ENCODE peak calls at places on chromosomes 12 and 14, in five cellular contexts. V is stimulated activated CD4-positive, alpha-beta T cell treated with anti-CD3 and anti-CD28 coated beads, Interleukin-4, amount 100 ng/mL, for 24 hours; L is NCI-H2029; G is sciatic nerve; D is fibroblast of the aortic adventitia. P is an unnamed sample.

GRCh38 chr14:105093426-105094192 is 28.4 kb upstream of the GPR132 start:
- DNase-seq in G (peak), D (peak), L (no peak), V (peak), P (peak)

GRCh38 chr14:102917469-102918211 is 4.8 kb upstream of the AMN start:
- DNase-seq in G (peak), D (peak), L (no peak), V (peak), P (peak)

GRCh38 chr14:91215381-91215780 is 29.1 kb downstream of the GPR68 start:
- DNase-seq in G (no peak), V (no peak), L (no peak), D (no peak), P (no peak)

GRCh38 chr14:44700184-44700583 is 193.1 kb upstream of the FSCB start:
- DNase-seq in V (no peak), L (no peak), G (no peak), D (peak), P (peak)

GRCh38 chr12:1803736-1804135 is 16.6 kb upstream of the LRTM2 start:
- DNase-seq in D (no peak), L (no peak), G (peak), V (no peak), P (no peak)

GRCh38 chr14:54002653-54003052 is 46.0 kb upstream of the BMP4 start:
- DNase-seq in D (peak), G (no peak), L (no peak), V (no peak), P (peak)

GRCh38 chr12:1593232-1594044 is 943 bp downstream of the FBXL14 start:
- DNase-seq in L (peak), G (peak), D (no peak), V (peak), P (peak)

GRCh38 chr12:97968641-97969171 is 506.1 kb downstream of the RMST start:
- DNase-seq in D (no peak), V (no peak), L (no peak), G (no peak), P (no peak)

GRCh38 chr12:118307069-118307954 is 65.4 kb downstream of the TAOK3 start:
- DNase-seq in D (peak), V (peak), L (no peak), G (no peak), P (peak)

GRCh38 chr12:3685813-3686212 is 67.1 kb downstream of the CRACR2A start:
- DNase-seq in G (no peak), D (no peak), L (no peak), V (no peak), P (no peak)

GRCh38 chr14:104694475-104694950 is 5.1 kb downstream of the INF2 start:
- DNase-seq in L (no peak), G (no peak), D (no peak), V (no peak), P (no peak)

GRCh38 chr14:105144666-105145380 is 23.8 kb downstream of the JAG2 start:
- DNase-seq in G (no peak), V (no peak), L (no peak), D (no peak), P (no peak)

GRCh38 chr12:97748298-97748697 is 285.7 kb downstream of the RMST start:
- DNase-seq in V (no peak), L (peak), D (no peak), G (no peak), P (no peak)

GRCh38 chr12:72035625-72036024 is 97.0 kb downstream of the TPH2 start:
- DNase-seq in V (no peak), D (no peak), L (no peak), G (no peak), P (no peak)

GRCh38 chr12:62673027-62673815 is 206.6 kb downstream of the MON2 start:
- DNase-seq in V (no peak), D (no peak), G (no peak), L (no peak), P (no peak)

GRCh38 chr12:74337951-74338350 is 199.7 kb upstream of the ATXN7L3B start:
- DNase-seq in G (no peak), L (no peak), V (no peak), D (peak), P (peak)

GRCh38 chr12:68189766-68190700 is 30.5 kb upstream of the IFNG start:
- DNase-seq in D (peak), L (no peak), G (no peak), V (peak), P (peak)

GRCh38 chr14:53956427-53957201 is at the start of gene BMP4:
- DNase-seq in L (no peak), V (no peak), G (peak), D (peak), P (peak)

GRCh38 chr14:99566390-99567354 is 37.3 kb downstream of the CCDC85C start:
- DNase-seq in V (no peak), L (no peak), G (no peak), D (no peak), P (no peak)

GRCh38 chr12:25256826-25257225 is 6.1 kb upstream of the KRAS start:
- DNase-seq in L (no peak), V (no peak), D (no peak), G (no peak), P (no peak)

GRCh38 chr12:120090211-120090610 is 26.3 kb downstream of the RAB35 start:
- DNase-seq in D (no peak), L (no peak), V (no peak), G (no peak), P (no peak)

GRCh38 chr14:53962954-53963490 is 6.4 kb upstream of the BMP4 start:
- DNase-seq in G (no peak), D (no peak), L (no peak), V (no peak), P (no peak)

GRCh38 chr12:118206107-118206412 is 70.1 kb downstream of the PEBP1 start:
- DNase-seq in L (no peak), D (no peak), V (no peak), G (no peak), P (no peak)

GRCh38 chr14:30403791-30404190 is 155.2 kb upstream of the G2E3 start:
- DNase-seq in G (no peak), D (no peak), V (no peak), L (no peak), P (no peak)

GRCh38 chr12:114092981-114093380 is 126.9 kb upstream of the RBM19 start:
- DNase-seq in D (no peak), L (no peak), G (no peak), V (no peak), P (no peak)

GRCh38 chr14:75264036-75264435 is 14.6 kb upstream of the FOS start:
- DNase-seq in L (no peak), V (no peak), D (no peak), G (no peak), P (no peak)

GRCh38 chr14:89417469-89418225 is 614 bp upstream of the FOXN3 start:
- DNase-seq in L (no peak), V (peak), D (peak), G (peak), P (peak)

GRCh38 chr12:4852911-4853310 is 56.8 kb upstream of the KCNA1 start:
- DNase-seq in G (no peak), L (no peak), V (no peak), D (no peak), P (no peak)

GRCh38 chr14:49986344-49987014 is 93.6 kb downstream of the ARF6 start:
- DNase-seq in D (peak), L (no peak), G (no peak), V (no peak), P (peak)

GRCh38 chr12:76018111-76018510 is 13.5 kb downstream of the PHLDA1 start:
- DNase-seq in L (no peak), G (no peak), D (peak), V (no peak), P (peak)

GRCh38 chr14:103443106-103443505 is 57.9 kb downstream of the MARK3 start:
- DNase-seq in D (no peak), V (no peak), G (no peak), L (no peak), P (no peak)

GRCh38 chr14:68506021-68506644 is 286.7 kb downstream of the ZFP36L1 start:
- DNase-seq in D (peak), G (no peak), V (no peak), L (no peak), P (peak)

GRCh38 chr14:75831455-75831854 is 150.3 kb downstream of the TGFB3 start:
- DNase-seq in G (peak), L (peak), V (no peak), D (peak), P (peak)

GRCh38 chr12:6316921-6317692 is 6.6 kb downstream of the PLEKHG6 start:
- DNase-seq in D (peak), L (no peak), G (no peak), V (no peak), P (no peak)